ENCODE peak calls at places on chromosome 5, in ten cellular contexts. X is activated T-helper 1 cell treated with anti-CD3 and anti-CD28 coated beads, Interleukin-2, amount 50 U/mL, for 16 hours; I is HT1080; B is effector CD4-positive, alpha-beta T cell; J is activated naive CD8-positive, alpha-beta T cell treated with anti-CD3 and anti-CD28 coated beads, Interleukin-2, amount 10 ng/mL, durations not matched to agents 7 days and 5 days; O is upper lobe of right lung; E is right lobe of liver; K is effector memory CD4-positive, alpha-beta T cell; P is ELR; Q is naive thymus-derived CD4-positive, alpha-beta T cell. A is an unnamed sample.

GRCh38 chr5:167642779-167643517 is 648.5 kb upstream of the WWC1 start:
- DNase-seq in J (no peak), E (no peak), O (no peak), P (peak; percentile 95), B (no peak), X (no peak), Q (no peak), I (peak; percentile 93), K (no peak), A (no peak)

GRCh38 chr5:2205185-2205585 is 322.5 kb upstream of the IRX4 start:
- DNase-seq in J (no peak), O (no peak), B (no peak), X (no peak), Q (no peak), I (no peak), P (no peak), K (no peak), E (no peak), A (no peak)

GRCh38 chr5:169848271-169848670 is 132.0 kb downstream of the INSYN2B start:
- DNase-seq in J (no peak), O (no peak), K (no peak), P (no peak), E (no peak), X (no peak), I (no peak), B (no peak), Q (no peak), A (no peak)

GRCh38 chr5:111259636-111260035 is 35.5 kb downstream of the CAMK4 start:
- DNase-seq in I (no peak), P (no peak), E (no peak), X (no peak), J (no peak), O (no peak), B (no peak), Q (no peak), K (no peak), A (no peak)

GRCh38 chr5:151130235-151130921 is 27.2 kb downstream of the ANXA6 start:
- DNase-seq in B (no peak), Q (no peak), P (no peak), J (no peak), I (no peak), E (no peak), K (no peak), X (no peak), O (no peak), A (no peak)

GRCh38 chr5:130642461-130642860 is 522.6 kb downstream of the HINT1 start:
- DNase-seq in P (peak; percentile 15), I (no peak), E (no peak), K (no peak), Q (no peak), X (no peak), B (no peak), O (no peak), J (no peak), A (no peak)

GRCh38 chr5:41122459-41122858 is 51.3 kb upstream of the MROH2B start:
- DNase-seq in E (no peak), K (no peak), J (no peak), X (no peak), Q (no peak), I (peak; percentile 4), B (no peak), O (no peak), P (no peak), A (no peak)

GRCh38 chr5:59813761-59814562 is 79.6 kb downstream of the PDE4D start:
- DNase-seq in E (no peak), X (no peak), J (no peak), B (no peak), O (no peak), P (peak; percentile 77), I (peak; percentile 66), Q (peak; percentile 12), K (no peak), A (no peak)

GRCh38 chr5:114097570-114097969 is 264.3 kb upstream of the KCNN2 start:
- DNase-seq in E (no peak), P (peak; percentile 13), Q (no peak), I (no peak), J (no peak), O (no peak), B (no peak), X (no peak), K (no peak), A (no peak)

GRCh38 chr5:171300358-171300757 is 8.7 kb upstream of the TLX3 start:
- DNase-seq in E (no peak), P (no peak), B (no peak), O (no peak), I (no peak), J (no peak), K (no peak), X (no peak), Q (no peak), A (no peak)

GRCh38 chr5:61878471-61878870 is 427.5 kb upstream of the KIF2A start:
- DNase-seq in X (no peak), K (no peak), B (no peak), P (no peak), J (no peak), I (no peak), O (no peak), Q (no peak), E (no peak), A (no peak)

GRCh38 chr5:13991365-13991764 is 46.9 kb upstream of the DNAH5 start:
- DNase-seq in J (no peak), O (no peak), K (no peak), E (no peak), P (no peak), I (no peak), Q (no peak), X (no peak), B (no peak), A (no peak)

GRCh38 chr5:157718529-157718928 is 12.7 kb upstream of the THG1L start:
- DNase-seq in Q (peak; percentile 48), B (no peak), K (no peak), E (no peak), I (peak; percentile 71), O (no peak), J (no peak), P (peak; percentile 80), X (no peak), A (peak; percentile 79)

GRCh38 chr5:119393201-119393691 is 37.4 kb downstream of the TNFAIP8 start:
- DNase-seq in P (no peak), J (no peak), I (no peak), K (no peak), E (no peak), Q (no peak), O (no peak), X (no peak), B (no peak), A (no peak)

A was measured in hippocampal formation.